ENCODE peak calls at places on chromosomes 11 and 22, in nine cellular contexts. Q is PC-9, D is suprapubic skin, W is mesenchymal stem cell, P is caudate nucleus, N is OCI-LY7, C is cardiac muscle cell, F is aorta, V is right lobe of liver. R is an unnamed sample.

GRCh38 chr22:49725516-49725915 is 102.2 kb downstream of the BRD1 start:
- DNase-seq in Q (no peak), D (no peak), P (no peak), V (no peak), W (no peak), C (no peak), N (no peak), F (no peak), R (no peak)

GRCh38 chr11:29448246-29448877 is 568.5 kb downstream of the KCNA4 start:
- DNase-seq in F (no peak), N (peak; percentile 5), P (no peak), W (peak; percentile 17), C (peak; percentile 70), V (no peak), Q (no peak), D (no peak), R (no peak)

GRCh38 chr11:114668109-114668508 is 10.2 kb upstream of the NXPE2 start:
- DNase-seq in Q (no peak), F (no peak), V (no peak), D (no peak), W (no peak), C (peak; percentile 7), P (no peak), N (no peak), R (no peak)

GRCh38 chr11:114914231-114915005 is 236.1 kb downstream of the NXPE2 start:
- DNase-seq in D (no peak), Q (no peak), C (no peak), V (no peak), F (no peak), W (no peak), P (no peak), N (no peak), R (no peak)

GRCh38 chr22:48827228-48827810 is 1000.4 kb downstream of the BRD1 start:
- DNase-seq in C (no peak), W (no peak), V (no peak), P (no peak), F (no peak), N (no peak), D (peak; percentile 39), Q (no peak), R (no peak)

GRCh38 chr22:46172522-46172921 is 22.2 kb downstream of the PPARA start:
- DNase-seq in F (no peak), Q (no peak), P (no peak), W (no peak), N (no peak), D (no peak), C (no peak), V (peak; percentile 72), R (no peak)

GRCh38 chr22:30249049-30250038 is 2.8 kb upstream of the LIF start:
- DNase-seq in W (no peak), V (no peak), D (no peak), N (no peak), C (no peak), F (peak; percentile 75), P (no peak), Q (no peak), R (no peak)

GRCh38 chr11:8728566-8728965 is 46.0 kb downstream of the RPL27A start:
- DNase-seq in W (peak; percentile 84), N (no peak), F (no peak), D (no peak), Q (no peak), P (no peak), C (no peak), V (no peak), R (no peak)

GRCh38 chr11:115496892-115497291 is 7.3 kb downstream of the CADM1 start:
- DNase-seq in Q (no peak), F (no peak), P (no peak), C (no peak), V (no peak), D (no peak), W (no peak), N (no peak), R (no peak)

GRCh38 chr22:41920271-41920976 is 5.5 kb upstream of the SHISA8 start:
- DNase-seq in P (no peak), F (no peak), C (no peak), N (peak; percentile 77), Q (no peak), W (no peak), D (no peak), V (no peak), R (no peak)

GRCh38 chr11:120547871-120548681 is 36.5 kb downstream of the GRIK4 start:
- DNase-seq in P (peak; percentile 73), N (no peak), V (peak; percentile 92), F (peak; percentile 93), Q (peak; percentile 88), W (peak; percentile 99), D (peak; percentile 79), C (peak; percentile 52), R (peak; percentile 40)

GRCh38 chr11:93166867-93167266 is 30.9 kb downstream of the SLC36A4 start:
- DNase-seq in W (no peak), Q (no peak), P (no peak), N (no peak), F (no peak), D (no peak), V (no peak), C (no peak), R (no peak)

GRCh38 chr11:69172674-69173073 is 16.9 kb downstream of the SMIM38 start:
- DNase-seq in D (no peak), C (no peak), F (peak; percentile 1), V (peak; percentile 5), W (no peak), Q (no peak), P (no peak), N (peak; percentile 7), R (no peak)

GRCh38 chr11:45538939-45539338 is 126.5 kb downstream of the CHST1 start:
- DNase-seq in C (no peak), N (no peak), W (no peak), P (no peak), Q (no peak), D (no peak), F (no peak), V (no peak), R (no peak)

GRCh38 chr22:47192106-47192650 is 429.7 kb downstream of the TBC1D22A start:
- DNase-seq in C (no peak), W (no peak), N (no peak), Q (no peak), P (no peak), D (peak; percentile 58), V (no peak), F (no peak), R (no peak)

DNA sequence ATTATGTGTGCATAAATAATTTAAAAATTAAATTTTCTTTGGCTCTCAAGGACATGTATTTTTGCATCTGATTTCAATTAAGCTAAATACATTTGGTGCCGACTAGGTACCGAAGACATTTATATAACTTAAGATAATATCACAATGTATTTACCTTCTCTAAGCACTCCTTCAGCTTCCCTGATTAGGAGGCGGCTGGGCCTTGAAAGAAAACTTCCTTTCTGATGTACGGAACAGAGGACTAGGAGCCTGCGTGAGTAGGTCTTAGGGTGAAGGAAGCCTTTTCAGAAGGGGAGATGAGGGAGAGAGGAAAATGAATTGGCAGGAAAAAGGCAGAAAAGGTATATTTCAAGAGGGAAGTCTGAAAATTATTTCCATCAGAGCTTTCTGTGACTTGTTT is 28.7 kb upstream of the DDX6 start:
- DNase-seq in V (no peak), N (no peak), P (no peak), Q (no peak), C (no peak), W (no peak), F (no peak), D (no peak), R (no peak)
- H3K27ac ChIP-seq in V (peak overlapping the region; percentile 52), N (no peak overlapping the region), P (no peak overlapping the region), Q (no peak overlapping the region), C (no peak overlapping the region), W (no peak overlapping the region), F (no peak overlapping the region), D (no peak overlapping the region), R (no peak overlapping the region)

DNA sequence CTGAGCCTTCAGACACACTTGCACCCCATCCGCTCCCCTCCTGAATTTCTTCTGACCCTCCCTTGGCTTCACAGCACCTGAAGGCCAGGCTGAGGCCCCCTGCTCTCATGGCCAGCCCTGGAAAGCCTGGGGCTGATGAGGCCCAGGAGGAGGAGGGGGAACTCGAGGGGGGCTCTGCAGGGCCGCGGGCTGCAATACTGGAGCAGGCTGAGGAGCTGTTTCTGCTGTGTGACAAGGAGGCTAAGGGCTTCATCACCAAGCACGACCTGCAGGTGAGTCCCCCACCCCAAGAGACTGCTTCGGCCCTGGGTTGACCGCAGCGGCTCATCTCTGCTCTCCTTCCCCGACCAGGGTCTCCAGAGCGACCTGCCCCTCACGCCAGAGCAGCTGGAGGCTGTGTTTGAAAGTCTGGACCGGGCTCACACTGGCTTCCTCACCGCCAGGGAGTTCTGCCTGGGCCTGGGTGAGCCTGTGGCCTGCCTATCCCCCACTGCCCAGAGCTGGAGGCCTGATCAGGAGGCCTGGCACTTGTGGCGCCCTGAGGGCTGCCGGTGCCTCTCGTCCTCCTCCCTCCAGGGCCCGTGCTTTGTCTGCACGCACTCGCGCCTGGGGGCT is 889 bp downstream of the CRACR2B start:
- DNase-seq in N (no peak), V (peak; percentile 67), C (no peak), W (no peak), P (no peak), Q (peak; percentile 16), D (no peak), F (no peak), R (no peak)
- H3K27ac ChIP-seq in N (no peak overlapping the region), V (no peak overlapping the region), C (no peak overlapping the region), W (peak overlapping the region; percentile 8), P (peak overlapping the region; percentile 24), Q (no peak overlapping the region), D (peak overlapping the region; percentile 43), F (no peak overlapping the region), R (no peak overlapping the region)

DNA sequence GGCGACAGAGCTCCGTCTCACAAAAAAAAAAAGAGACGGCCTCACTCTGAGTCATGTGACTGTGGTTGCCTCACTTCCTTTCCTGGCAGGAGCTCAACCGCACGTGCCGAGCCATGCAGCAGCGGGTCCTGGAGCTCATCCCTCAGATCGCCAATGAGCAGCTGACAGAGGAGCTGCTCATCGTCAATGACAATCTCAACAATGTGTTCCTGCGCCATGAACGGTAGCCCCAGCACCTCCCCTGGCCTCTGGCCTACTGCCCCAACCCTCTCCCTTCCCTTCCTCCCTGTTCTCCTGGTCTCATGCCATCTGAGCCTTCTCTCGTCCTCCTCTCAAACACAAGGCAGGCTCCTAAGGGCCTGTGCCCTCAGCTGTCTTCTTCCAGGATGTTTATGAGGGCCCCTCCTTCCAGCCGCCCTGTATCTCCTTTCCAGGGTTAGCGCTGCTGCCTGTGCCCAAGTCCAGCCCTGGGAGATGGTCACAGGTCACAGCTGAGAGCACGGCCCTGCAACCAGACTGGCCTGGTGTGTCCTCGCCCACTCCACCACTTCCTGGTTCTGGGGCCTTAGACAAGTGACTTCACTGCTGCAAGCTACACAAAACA is 30.7 kb downstream of the TOM1 start:
- DNase-seq in F (peak; percentile 91), W (peak; percentile 94), Q (peak; percentile 54), V (peak; percentile 93), N (peak; percentile 54), P (peak; percentile 7), D (peak; percentile 93), C (no peak), R (no peak)
- H3K27ac ChIP-seq in F (no peak overlapping the region), W (no peak overlapping the region), Q (no peak overlapping the region), V (peak overlapping the region; percentile 56), N (no peak overlapping the region), P (no peak overlapping the region), D (peak overlapping the region; percentile 74), C (no peak overlapping the region), R (no peak overlapping the region)

DNA sequence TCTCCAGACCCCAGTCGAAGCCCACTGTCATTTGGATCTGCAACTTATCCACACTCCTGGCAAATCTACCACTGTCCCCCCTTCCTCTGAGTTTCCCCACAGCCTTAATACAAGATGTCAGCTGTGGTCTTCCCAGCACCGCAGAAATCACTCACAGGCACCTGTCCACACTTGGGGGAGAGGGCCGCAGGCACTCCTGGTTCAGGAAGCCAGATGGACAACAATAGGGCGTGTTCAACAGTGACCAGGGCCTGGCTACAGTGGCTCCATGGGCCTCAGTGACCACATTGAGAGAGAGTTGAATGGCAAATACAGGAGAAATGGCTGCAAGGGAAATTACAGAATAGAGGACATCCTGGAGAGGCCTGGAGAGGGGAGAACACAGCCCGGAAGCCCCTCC is 164.7 kb downstream of the FEZ1 start:
- DNase-seq in V (no peak), F (no peak), D (no peak), N (no peak), W (no peak), P (no peak), Q (no peak), C (no peak), R (no peak)
- H3K27ac ChIP-seq in V (no peak overlapping the region), F (no peak overlapping the region), D (no peak overlapping the region), N (no peak overlapping the region), W (no peak overlapping the region), P (no peak overlapping the region), Q (no peak overlapping the region), C (no peak overlapping the region), R (no peak overlapping the region)

R was measured in epithelial cell of prostate.